ENCODE peak calls at places on chromosomes 3 and 15, in eight cellular contexts. E is CD4-positive, alpha-beta memory T cell; C is SJSA1; Y is left ventricle myocardium inferior; A is fibroblast of lung; B is BE2C; D is GM23248; U is keratinocyte. K is an unnamed sample.

GRCh38 chr3:65808407-65808806 is 230.3 kb downstream of the MAGI1 start:
- DNase-seq in E (no peak), C (no peak), Y (no peak), A (no peak), B (no peak), D (no peak), U (no peak), K (no peak)

GRCh38 chr15:66646308-66646707 is 55.7 kb upstream of the SMAD6 start:
- DNase-seq in E (no peak), C (no peak), Y (no peak), A (peak; percentile 50), B (peak; percentile 79), D (peak; percentile 96), U (no peak), K (peak; percentile 41)

GRCh38 chr15:40873625-40874561 is at the start of gene RHOV:
- DNase-seq in E (peak; percentile 38), C (peak; percentile 63), Y (peak; percentile 38), A (peak; percentile 53), B (peak; percentile 85), D (peak; percentile 69), U (no peak), K (peak; percentile 68)

GRCh38 chr3:123602325-123602724 is 17.5 kb upstream of the HACD2 start:
- DNase-seq in E (no peak), C (peak; percentile 56), Y (no peak), A (peak; percentile 86), B (peak; percentile 16), D (peak; percentile 69), U (no peak), K (peak; percentile 78)

GRCh38 chr3:38454884-38455638 is 1.4 kb downstream of the ACVR2B start:
- DNase-seq in E (peak; percentile 41), C (peak; percentile 60), Y (peak; percentile 80), A (peak; percentile 39), B (peak; percentile 85), D (peak; percentile 57), U (peak; percentile 11), K (peak; percentile 31)

GRCh38 chr3:106643684-106644161 is 733.5 kb upstream of the CCDC54 start:
- DNase-seq in E (no peak), C (no peak), Y (no peak), A (no peak), B (no peak), D (no peak), U (no peak), K (no peak)

GRCh38 chr15:101252836-101253235 is 988 bp upstream of the CHSY1 start:
- DNase-seq in E (no peak), C (no peak), Y (no peak), A (no peak), B (no peak), D (peak; percentile 37), U (no peak), K (no peak)

GRCh38 chr3:171428892-171429291 is 31.3 kb downstream of the TNIK start:
- DNase-seq in E (no peak), C (no peak), Y (no peak), A (no peak), B (no peak), D (no peak), U (no peak), K (no peak)

GRCh38 chr15:74291101-74292071 is 55.3 kb downstream of the CCDC33 start:
- DNase-seq in E (peak; percentile 46), C (peak; percentile 74), Y (peak; percentile 82), A (peak; percentile 85), B (peak; percentile 99), D (peak; percentile 84), U (no peak), K (peak; percentile 72)

GRCh38 chr15:71505962-71506361 is 304.4 kb upstream of the NR2E3 start:
- DNase-seq in E (no peak), C (no peak), Y (no peak), A (no peak), B (no peak), D (no peak), U (no peak), K (no peak)

GRCh38 chr3:48788544-48789162 is 59.0 kb downstream of the PRKAR2A start:
- DNase-seq in E (peak; percentile 17), C (no peak), Y (no peak), A (no peak), B (no peak), D (no peak), U (no peak), K (no peak)

GRCh38 chr3:98185180-98185579 is 18.7 kb downstream of the OR5H15 start:
- DNase-seq in E (no peak), C (no peak), Y (no peak), A (no peak), B (no peak), D (peak; percentile 0), U (no peak), K (no peak)

GRCh38 chr15:91988071-91988470 is 134.6 kb downstream of the SLCO3A1 start:
- DNase-seq in E (no peak), C (no peak), Y (no peak), A (no peak), B (no peak), D (no peak), U (no peak), K (no peak)

GRCh38 chr15:66835558-66835878 is 133.5 kb downstream of the SMAD6 start:
- DNase-seq in E (no peak), C (no peak), Y (no peak), A (peak; percentile 23), B (no peak), D (peak; percentile 58), U (no peak), K (peak; percentile 86)

GRCh38 chr3:126848991-126849390 is 133.9 kb upstream of the PLXNA1 start:
- DNase-seq in E (no peak), C (no peak), Y (no peak), A (no peak), B (no peak), D (no peak), U (no peak), K (no peak)

GRCh38 chr3:32401141-32401540 is 9.5 kb downstream of the CMTM7 start:
- DNase-seq in E (no peak), C (no peak), Y (no peak), A (no peak), B (no peak), D (no peak), U (no peak), K (no peak)

GRCh38 chr15:45094358-45094730 is 19.6 kb downstream of the DUOX2 start:
- DNase-seq in E (no peak), C (no peak), Y (no peak), A (no peak), B (no peak), D (peak; percentile 10), U (no peak), K (no peak)

GRCh38 chr3:141441381-141442365 is 45.2 kb upstream of the RASA2 start:
- DNase-seq in E (peak; percentile 74), C (peak; percentile 66), Y (peak; percentile 71), A (peak; percentile 86), B (peak; percentile 77), D (peak; percentile 87), U (no peak), K (peak; percentile 65)

GRCh38 chr3:190371152-190371551 is 16.8 kb upstream of the CLDN16 start:
- DNase-seq in E (no peak), C (no peak), Y (no peak), A (no peak), B (no peak), D (no peak), U (no peak), K (no peak)

GRCh38 chr3:192843742-192844350 is 73.8 kb downstream of the MB21D2 start:
- DNase-seq in E (no peak), C (no peak), Y (no peak), A (no peak), B (no peak), D (no peak), U (no peak), K (no peak)

GRCh38 chr3:187836848-187837770 is 91.8 kb upstream of the BCL6 start:
- DNase-seq in E (no peak), C (no peak), Y (no peak), A (peak; percentile 59), B (no peak), D (no peak), U (no peak), K (no peak)

GRCh38 chr15:54083501-54083900 is 105.3 kb downstream of the UNC13C start:
- DNase-seq in E (no peak), C (no peak), Y (no peak), A (no peak), B (no peak), D (no peak), U (no peak), K (no peak)

GRCh38 chr15:26744894-26745293 is 28.0 kb downstream of the GABRB3 start:
- DNase-seq in E (no peak), C (no peak), Y (no peak), A (no peak), B (no peak), D (no peak), U (no peak), K (no peak)

GRCh38 chr3:30628188-30628930 is 22.0 kb downstream of the TGFBR2 start:
- DNase-seq in E (no peak), C (no peak), Y (no peak), A (no peak), B (no peak), D (no peak), U (no peak), K (no peak)
- H3K4me3 ChIP-seq in E (no peak overlapping the region), C (no peak overlapping the region), Y (peak overlapping the region; percentile 30), A (no peak overlapping the region), B (no peak overlapping the region), D (no peak overlapping the region), U (no peak overlapping the region), K (no peak overlapping the region)

GRCh38 chr3:13878711-13879101 is 1.2 kb downstream of the WNT7A start:
- DNase-seq in E (peak; percentile 37), C (no peak), Y (no peak), A (no peak), B (no peak), D (no peak), U (no peak), K (no peak)
- H3K9me3 ChIP-seq in E (no peaks in the 10 kb centered on the region), C (no peaks in the 10 kb centered on the region), Y (peaks cover 5% of the 10 kb centered on the region), A (no peaks in the 10 kb centered on the region), B (no peaks in the 10 kb centered on the region), D (no peaks in the 10 kb centered on the region), U (no peaks in the 10 kb centered on the region), K (no peaks in the 10 kb centered on the region)

DNA sequence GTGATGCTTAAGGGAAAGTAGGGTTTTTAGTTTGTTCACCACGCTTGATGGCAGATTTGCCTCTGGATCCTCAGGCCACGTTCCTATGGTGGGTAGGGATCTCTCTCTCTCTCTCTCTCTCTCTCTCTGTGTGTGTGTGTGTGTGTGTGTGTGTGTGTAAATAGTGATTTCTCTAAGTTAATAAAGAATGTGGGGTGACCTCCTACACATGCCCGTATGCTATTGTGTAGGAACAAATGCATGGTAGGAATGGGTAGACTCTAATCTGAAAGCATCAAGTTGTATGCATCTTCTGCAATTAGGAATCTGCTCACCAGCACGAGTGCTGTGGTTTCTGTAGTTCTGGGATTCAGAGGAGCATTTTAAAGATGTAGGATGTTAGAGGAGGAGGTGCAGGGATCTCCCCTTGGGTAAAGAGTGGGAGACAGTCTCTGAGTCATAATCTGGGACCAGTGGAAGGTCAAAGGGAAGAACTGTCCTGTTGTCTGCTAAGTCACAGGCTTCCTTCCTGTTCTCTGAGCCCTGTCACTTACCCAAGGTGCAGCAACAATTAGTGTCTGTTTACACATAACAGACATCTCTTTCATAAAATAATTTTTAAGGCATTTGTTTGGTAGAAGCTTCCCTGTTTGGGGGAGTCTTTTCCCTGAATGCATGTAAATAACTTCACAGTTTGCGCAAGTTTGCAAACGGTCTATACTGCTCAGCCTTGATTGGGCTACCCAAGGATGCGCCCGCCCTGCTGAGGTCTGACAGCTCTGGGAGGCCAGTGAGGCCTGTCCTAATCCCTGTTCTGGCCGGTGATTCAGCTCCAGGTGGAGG is 139.8 kb downstream of the IGF1R start:
- DNase-seq in E (no peak), C (no peak), Y (no peak), A (no peak), B (peak; percentile 40), D (no peak), U (no peak), K (no peak)
- H3K4me3 ChIP-seq in E (no peak overlapping the region), C (no peak overlapping the region), Y (no peak overlapping the region), A (no peak overlapping the region), B (no peak overlapping the region), D (no peak overlapping the region), U (no peak overlapping the region), K (no peak overlapping the region)

GRCh38 chr3:23480981-23481380 is 277.9 kb downstream of the UBE2E2 start:
- DNase-seq in E (no peak), C (no peak), Y (no peak), A (no peak), B (no peak), D (no peak), U (no peak), K (no peak)
- H3K9me3 ChIP-seq in E (peaks cover 6% of the 10 kb centered on the region), C (no peaks in the 10 kb centered on the region), Y (peaks cover 21% of the 10 kb centered on the region), A (no peaks in the 10 kb centered on the region), B (no peaks in the 10 kb centered on the region), D (no peaks in the 10 kb centered on the region), U (peaks cover 5% of the 10 kb centered on the region), K (no peaks in the 10 kb centered on the region)

K was measured in MG63.